ENCODE peak calls at places on chromosomes 5 and 9, in five cellular contexts. One of them, this sample, is unnamed.

GRCh38 chr5:95861858-95862561 is 39.5 kb upstream of the GLRX start:
- DNase-seq in ureter: no peak
- DNase-seq in heart left ventricle: no peak
- DNase-seq in M059J: peak
- DNase-seq in substantia nigra: no peak
- DNase-seq in this sample: no peak

GRCh38 chr9:136061405-136061804 is 33.7 kb downstream of the NACC2 start:
- DNase-seq in ureter: no peak
- DNase-seq in heart left ventricle: no peak
- DNase-seq in M059J: no peak
- DNase-seq in substantia nigra: no peak
- DNase-seq in this sample: no peak

GRCh38 chr5:128350705-128351104 is 187.3 kb downstream of the FBN2 start:
- DNase-seq in ureter: no peak
- DNase-seq in heart left ventricle: no peak
- DNase-seq in M059J: peak
- DNase-seq in substantia nigra: no peak
- DNase-seq in this sample: no peak

GRCh38 chr9:113541019-113541900 is 77.7 kb downstream of the RGS3 start:
- DNase-seq in ureter: peak
- DNase-seq in heart left ventricle: peak
- DNase-seq in M059J: no peak
- DNase-seq in substantia nigra: no peak
- DNase-seq in this sample: no peak

GRCh38 chr5:147558131-147558730 is 48.4 kb upstream of the DPYSL3 start:
- DNase-seq in ureter: no peak
- DNase-seq in heart left ventricle: no peak
- DNase-seq in M059J: no peak
- DNase-seq in substantia nigra: no peak
- DNase-seq in this sample: no peak

GRCh38 chr9:111962021-111962420 is 65.4 kb downstream of the UGCG start:
- DNase-seq in ureter: no peak
- DNase-seq in heart left ventricle: no peak
- DNase-seq in M059J: no peak
- DNase-seq in substantia nigra: no peak
- DNase-seq in this sample: no peak

GRCh38 chr5:59724482-59725392 is 168.8 kb downstream of the PDE4D start:
- DNase-seq in ureter: no peak
- DNase-seq in heart left ventricle: no peak
- DNase-seq in M059J: peak
- DNase-seq in substantia nigra: no peak
- DNase-seq in this sample: no peak

GRCh38 chr5:117953272-117953671 is 1035.1 kb downstream of the DTWD2 start:
- DNase-seq in ureter: no peak
- DNase-seq in heart left ventricle: no peak
- DNase-seq in M059J: no peak
- DNase-seq in substantia nigra: no peak
- DNase-seq in this sample: no peak

GRCh38 chr9:127808347-127809001 is 5.8 kb downstream of the FPGS start:
- DNase-seq in ureter: no peak
- DNase-seq in heart left ventricle: no peak
- DNase-seq in M059J: no peak
- DNase-seq in substantia nigra: no peak
- DNase-seq in this sample: no peak

GRCh38 chr9:72788966-72789365 is 163.9 kb downstream of the ALDH1A1 start:
- DNase-seq in ureter: no peak
- DNase-seq in heart left ventricle: no peak
- DNase-seq in M059J: peak
- DNase-seq in substantia nigra: no peak
- DNase-seq in this sample: no peak

GRCh38 chr5:174425964-174426290 is 298.5 kb upstream of the MSX2 start:
- DNase-seq in ureter: no peak
- DNase-seq in heart left ventricle: no peak
- DNase-seq in M059J: no peak
- DNase-seq in substantia nigra: no peak
- DNase-seq in this sample: no peak

GRCh38 chr9:86072393-86073016 is 26.9 kb downstream of the GOLM1 start:
- DNase-seq in ureter: no peak
- DNase-seq in heart left ventricle: no peak
- DNase-seq in M059J: peak
- DNase-seq in substantia nigra: no peak
- DNase-seq in this sample: no peak

GRCh38 chr9:98303556-98304125 is 48.2 kb upstream of the TBC1D2 start:
- DNase-seq in ureter: no peak
- DNase-seq in heart left ventricle: no peak
- DNase-seq in M059J: no peak
- DNase-seq in substantia nigra: no peak
- DNase-seq in this sample: no peak

GRCh38 chr5:67395790-67396418 is 199.3 kb upstream of the CD180 start:
- DNase-seq in ureter: no peak
- DNase-seq in heart left ventricle: no peak
- DNase-seq in M059J: no peak
- DNase-seq in substantia nigra: no peak
- DNase-seq in this sample: no peak

GRCh38 chr5:38707352-38708324 is 138.2 kb upstream of the OSMR start:
- DNase-seq in ureter: no peak
- DNase-seq in heart left ventricle: no peak
- DNase-seq in M059J: no peak
- DNase-seq in substantia nigra: no peak
- DNase-seq in this sample: no peak

GRCh38 chr5:32233696-32234447 is 59.8 kb upstream of the GOLPH3 start:
- DNase-seq in ureter: no peak
- DNase-seq in heart left ventricle: no peak
- DNase-seq in M059J: peak
- DNase-seq in substantia nigra: no peak
- DNase-seq in this sample: no peak

GRCh38 chr9:87968155-87968554 is 6.2 kb downstream of the CDK20 start:
- DNase-seq in ureter: no peak
- DNase-seq in heart left ventricle: no peak
- DNase-seq in M059J: no peak
- DNase-seq in substantia nigra: no peak
- DNase-seq in this sample: no peak

GRCh38 chr9:122360891-122361290 is 9.9 kb upstream of the PTGS1 start:
- DNase-seq in ureter: no peak
- DNase-seq in heart left ventricle: no peak
- DNase-seq in M059J: peak
- DNase-seq in substantia nigra: no peak
- DNase-seq in this sample: no peak

GRCh38 chr5:174229640-174230350 is 184.3 kb downstream of the NSG2 start:
- DNase-seq in ureter: peak
- DNase-seq in heart left ventricle: peak
- DNase-seq in M059J: peak
- DNase-seq in substantia nigra: no peak
- DNase-seq in this sample: no peak

GRCh38 chr9:136629879-136630661 is 32.6 kb upstream of the EGFL7 start:
- DNase-seq in ureter: peak
- DNase-seq in heart left ventricle: peak
- DNase-seq in M059J: peak
- DNase-seq in substantia nigra: no peak
- DNase-seq in this sample: no peak

GRCh38 chr9:123261006-123261677 is 7.2 kb downstream of the STRBP start:
- DNase-seq in ureter: no peak
- DNase-seq in heart left ventricle: no peak
- DNase-seq in M059J: no peak
- DNase-seq in substantia nigra: no peak
- DNase-seq in this sample: no peak

GRCh38 chr5:178309271-178310008 is 76.8 kb upstream of the PHYKPL start:
- DNase-seq in ureter: no peak
- DNase-seq in heart left ventricle: no peak
- DNase-seq in M059J: no peak
- DNase-seq in substantia nigra: no peak
- DNase-seq in this sample: no peak

GRCh38 chr5:107674655-107675054 is 3.9 kb upstream of the EFNA5 start:
- DNase-seq in ureter: no peak
- DNase-seq in heart left ventricle: no peak
- DNase-seq in M059J: no peak
- DNase-seq in substantia nigra: no peak
- DNase-seq in this sample: no peak

GRCh38 chr5:34656700-34657549 is 797 bp downstream of the RAI14 start:
- DNase-seq in ureter: no peak
- DNase-seq in heart left ventricle: no peak
- DNase-seq in M059J: peak
- DNase-seq in substantia nigra: no peak
- DNase-seq in this sample: no peak

GRCh38 chr9:106755727-106756126 is 107.2 kb upstream of the ZNF462 start:
- DNase-seq in ureter: no peak
- DNase-seq in heart left ventricle: no peak
- DNase-seq in M059J: no peak
- DNase-seq in substantia nigra: no peak
- DNase-seq in this sample: no peak

GRCh38 chr9:32672478-32672877 is 37.0 kb upstream of the TAF1L start:
- DNase-seq in ureter: no peak
- DNase-seq in heart left ventricle: no peak
- DNase-seq in M059J: peak
- DNase-seq in substantia nigra: no peak
- DNase-seq in this sample: no peak

GRCh38 chr9:135476981-135477380 is 2.6 kb upstream of the PPP1R26 start:
- DNase-seq in ureter: no peak
- DNase-seq in heart left ventricle: no peak
- DNase-seq in M059J: no peak
- DNase-seq in substantia nigra: no peak
- DNase-seq in this sample: no peak

GRCh38 chr5:76617675-76618074 is 5.5 kb downstream of the F2RL2 start:
- DNase-seq in ureter: no peak
- DNase-seq in heart left ventricle: no peak
- DNase-seq in M059J: peak
- DNase-seq in substantia nigra: no peak
- DNase-seq in this sample: no peak

GRCh38 chr5:157518963-157519362 is 56.6 kb downstream of the ADAM19 start:
- DNase-seq in ureter: no peak
- DNase-seq in heart left ventricle: no peak
- DNase-seq in M059J: no peak
- DNase-seq in substantia nigra: no peak
- DNase-seq in this sample: no peak

GRCh38 chr9:78121488-78121887 is 89.9 kb upstream of the GNAQ start:
- DNase-seq in ureter: peak
- DNase-seq in heart left ventricle: peak
- DNase-seq in M059J: peak
- DNase-seq in substantia nigra: peak
- DNase-seq in this sample: peak

GRCh38 chr5:179404321-179405053 is 59.2 kb upstream of the ADAMTS2 start:
- DNase-seq in ureter: peak
- DNase-seq in heart left ventricle: no peak
- DNase-seq in M059J: no peak
- DNase-seq in substantia nigra: no peak
- DNase-seq in this sample: no peak

GRCh38 chr9:93577045-93577939 is 908 bp downstream of the PHF2 start:
- DNase-seq in ureter: peak
- DNase-seq in heart left ventricle: no peak
- DNase-seq in M059J: peak
- DNase-seq in substantia nigra: no peak
- DNase-seq in this sample: no peak

GRCh38 chr5:27241564-27242257 is 203.3 kb upstream of the CDH9 start:
- DNase-seq in ureter: no peak
- DNase-seq in heart left ventricle: no peak
- DNase-seq in M059J: peak
- DNase-seq in substantia nigra: no peak
- DNase-seq in this sample: no peak

GRCh38 chr5:13215806-13216205 is 728.7 kb downstream of the DNAH5 start:
- DNase-seq in ureter: no peak
- DNase-seq in heart left ventricle: no peak
- DNase-seq in M059J: no peak
- DNase-seq in substantia nigra: no peak
- DNase-seq in this sample: no peak

This sample was measured in anterior cingulate cortex.